ENCODE peak calls at places on chromosomes 6 and 20, in five cellular contexts. One of them, this sample, is unnamed.

GRCh38 chr6:159788757-159789376 is 535 bp downstream of the TCP1 start:
- DNase-seq in D341Med: peak
- DNase-seq in EH: peak
- DNase-seq in NCI-H1436 treated with DMSO at 0.1 percent for 48 hours: no peak
- DNase-seq in activated CD8-positive, alpha-beta memory T cell treated with anti-CD3 and anti-CD28 coated beads for 24 hours: peak
- DNase-seq in this sample: no peak

GRCh38 chr6:2688416-2689064 is 62.2 kb downstream of the MYLK4 start:
- DNase-seq in D341Med: no peak
- DNase-seq in activated CD8-positive, alpha-beta memory T cell treated with anti-CD3 and anti-CD28 coated beads for 24 hours: no peak
- DNase-seq in NCI-H1436 treated with DMSO at 0.1 percent for 48 hours: no peak
- DNase-seq in EH: peak
- DNase-seq in this sample: no peak

GRCh38 chr6:143123081-143123480 is 62.4 kb downstream of the AIG1 start:
- DNase-seq in D341Med: no peak
- DNase-seq in EH: no peak
- DNase-seq in activated CD8-positive, alpha-beta memory T cell treated with anti-CD3 and anti-CD28 coated beads for 24 hours: no peak
- DNase-seq in NCI-H1436 treated with DMSO at 0.1 percent for 48 hours: no peak
- DNase-seq in this sample: no peak

GRCh38 chr6:30470968-30471367 is 18.3 kb upstream of the HLA-E start:
- DNase-seq in activated CD8-positive, alpha-beta memory T cell treated with anti-CD3 and anti-CD28 coated beads for 24 hours: no peak
- DNase-seq in NCI-H1436 treated with DMSO at 0.1 percent for 48 hours: no peak
- DNase-seq in D341Med: no peak
- DNase-seq in EH: no peak
- DNase-seq in this sample: no peak

GRCh38 chr6:51489133-51489532 is 598.3 kb downstream of the PKHD1 start:
- DNase-seq in D341Med: no peak
- DNase-seq in NCI-H1436 treated with DMSO at 0.1 percent for 48 hours: no peak
- DNase-seq in EH: no peak
- DNase-seq in activated CD8-positive, alpha-beta memory T cell treated with anti-CD3 and anti-CD28 coated beads for 24 hours: no peak
- DNase-seq in this sample: no peak

GRCh38 chr20:20604357-20604756 is 108.1 kb downstream of the RALGAPA2 start:
- DNase-seq in activated CD8-positive, alpha-beta memory T cell treated with anti-CD3 and anti-CD28 coated beads for 24 hours: no peak
- DNase-seq in NCI-H1436 treated with DMSO at 0.1 percent for 48 hours: no peak
- DNase-seq in D341Med: no peak
- DNase-seq in EH: no peak
- DNase-seq in this sample: no peak

GRCh38 chr6:139531148-139531547 is 156.7 kb upstream of the CITED2 start:
- DNase-seq in D341Med: no peak
- DNase-seq in NCI-H1436 treated with DMSO at 0.1 percent for 48 hours: no peak
- DNase-seq in activated CD8-positive, alpha-beta memory T cell treated with anti-CD3 and anti-CD28 coated beads for 24 hours: no peak
- DNase-seq in EH: peak
- DNase-seq in this sample: no peak

GRCh38 chr6:6803180-6803978 is 214.9 kb downstream of the LY86 start:
- DNase-seq in activated CD8-positive, alpha-beta memory T cell treated with anti-CD3 and anti-CD28 coated beads for 24 hours: no peak
- DNase-seq in NCI-H1436 treated with DMSO at 0.1 percent for 48 hours: no peak
- DNase-seq in D341Med: no peak
- DNase-seq in EH: no peak
- DNase-seq in this sample: no peak

GRCh38 chr6:83927470-83927869 is 68.0 kb downstream of the CYB5R4 start:
- DNase-seq in EH: no peak
- DNase-seq in D341Med: no peak
- DNase-seq in activated CD8-positive, alpha-beta memory T cell treated with anti-CD3 and anti-CD28 coated beads for 24 hours: no peak
- DNase-seq in NCI-H1436 treated with DMSO at 0.1 percent for 48 hours: no peak
- DNase-seq in this sample: no peak

GRCh38 chr6:14321992-14322772 is 204.6 kb downstream of the CD83 start:
- DNase-seq in EH: peak
- DNase-seq in D341Med: no peak
- DNase-seq in NCI-H1436 treated with DMSO at 0.1 percent for 48 hours: no peak
- DNase-seq in activated CD8-positive, alpha-beta memory T cell treated with anti-CD3 and anti-CD28 coated beads for 24 hours: no peak
- DNase-seq in this sample: no peak

GRCh38 chr20:1881240-1881835 is 13.9 kb upstream of the SIRPA start:
- DNase-seq in EH: no peak
- DNase-seq in NCI-H1436 treated with DMSO at 0.1 percent for 48 hours: no peak
- DNase-seq in D341Med: no peak
- DNase-seq in activated CD8-positive, alpha-beta memory T cell treated with anti-CD3 and anti-CD28 coated beads for 24 hours: no peak
- DNase-seq in this sample: no peak

GRCh38 chr6:11804706-11805105 is 26.1 kb upstream of the ADTRP start:
- DNase-seq in activated CD8-positive, alpha-beta memory T cell treated with anti-CD3 and anti-CD28 coated beads for 24 hours: no peak
- DNase-seq in EH: peak
- DNase-seq in D341Med: no peak
- DNase-seq in NCI-H1436 treated with DMSO at 0.1 percent for 48 hours: no peak
- DNase-seq in this sample: no peak

GRCh38 chr20:50251992-50252491 is 61.4 kb downstream of the CEBPB start:
- DNase-seq in activated CD8-positive, alpha-beta memory T cell treated with anti-CD3 and anti-CD28 coated beads for 24 hours: no peak
- DNase-seq in EH: peak
- DNase-seq in D341Med: no peak
- DNase-seq in NCI-H1436 treated with DMSO at 0.1 percent for 48 hours: no peak
- DNase-seq in this sample: no peak

GRCh38 chr20:63232235-63233060 is 3.3 kb upstream of the BIRC7 start:
- DNase-seq in activated CD8-positive, alpha-beta memory T cell treated with anti-CD3 and anti-CD28 coated beads for 24 hours: no peak
- DNase-seq in D341Med: no peak
- DNase-seq in NCI-H1436 treated with DMSO at 0.1 percent for 48 hours: no peak
- DNase-seq in EH: peak
- DNase-seq in this sample: no peak

GRCh38 chr6:1079525-1079924 is 232.4 kb upstream of the FOXQ1 start:
- DNase-seq in EH: peak
- DNase-seq in activated CD8-positive, alpha-beta memory T cell treated with anti-CD3 and anti-CD28 coated beads for 24 hours: no peak
- DNase-seq in NCI-H1436 treated with DMSO at 0.1 percent for 48 hours: no peak
- DNase-seq in D341Med: no peak
- DNase-seq in this sample: no peak

GRCh38 chr6:43805695-43806040 is 35.7 kb downstream of the VEGFA start:
- DNase-seq in EH: no peak
- DNase-seq in D341Med: no peak
- DNase-seq in activated CD8-positive, alpha-beta memory T cell treated with anti-CD3 and anti-CD28 coated beads for 24 hours: no peak
- DNase-seq in NCI-H1436 treated with DMSO at 0.1 percent for 48 hours: no peak
- DNase-seq in this sample: no peak

GRCh38 chr6:99605074-99605726 is 1.4 kb upstream of the PRDM13 start:
- DNase-seq in NCI-H1436 treated with DMSO at 0.1 percent for 48 hours: no peak
- DNase-seq in activated CD8-positive, alpha-beta memory T cell treated with anti-CD3 and anti-CD28 coated beads for 24 hours: no peak
- DNase-seq in EH: no peak
- DNase-seq in D341Med: no peak
- DNase-seq in this sample: no peak

GRCh38 chr6:94443701-94444100 is 1024.3 kb upstream of the EPHA7 start:
- DNase-seq in EH: no peak
- DNase-seq in D341Med: no peak
- DNase-seq in NCI-H1436 treated with DMSO at 0.1 percent for 48 hours: no peak
- DNase-seq in activated CD8-positive, alpha-beta memory T cell treated with anti-CD3 and anti-CD28 coated beads for 24 hours: no peak
- DNase-seq in this sample: peak

GRCh38 chr6:53054532-53054931 is 10.7 kb upstream of the FBXO9 start:
- DNase-seq in activated CD8-positive, alpha-beta memory T cell treated with anti-CD3 and anti-CD28 coated beads for 24 hours: no peak
- DNase-seq in NCI-H1436 treated with DMSO at 0.1 percent for 48 hours: no peak
- DNase-seq in D341Med: no peak
- DNase-seq in EH: no peak
- DNase-seq in this sample: no peak

GRCh38 chr20:49372095-49372734 is 94.4 kb upstream of the ZNFX1 start:
- DNase-seq in EH: no peak
- DNase-seq in D341Med: no peak
- DNase-seq in activated CD8-positive, alpha-beta memory T cell treated with anti-CD3 and anti-CD28 coated beads for 24 hours: no peak
- DNase-seq in NCI-H1436 treated with DMSO at 0.1 percent for 48 hours: no peak
- DNase-seq in this sample: no peak

GRCh38 chr20:62472343-62473199 is 3.2 kb downstream of the GATA5 start:
- DNase-seq in D341Med: no peak
- DNase-seq in NCI-H1436 treated with DMSO at 0.1 percent for 48 hours: no peak
- DNase-seq in activated CD8-positive, alpha-beta memory T cell treated with anti-CD3 and anti-CD28 coated beads for 24 hours: no peak
- DNase-seq in EH: no peak
- DNase-seq in this sample: no peak

GRCh38 chr6:159184559-159184958 is 15.4 kb downstream of the FNDC1 start:
- DNase-seq in D341Med: no peak
- DNase-seq in EH: peak
- DNase-seq in NCI-H1436 treated with DMSO at 0.1 percent for 48 hours: no peak
- DNase-seq in activated CD8-positive, alpha-beta memory T cell treated with anti-CD3 and anti-CD28 coated beads for 24 hours: no peak
- DNase-seq in this sample: no peak

GRCh38 chr20:33679758-33680485 is 5.7 kb upstream of the NECAB3 start:
- DNase-seq in EH: no peak
- DNase-seq in NCI-H1436 treated with DMSO at 0.1 percent for 48 hours: no peak
- DNase-seq in activated CD8-positive, alpha-beta memory T cell treated with anti-CD3 and anti-CD28 coated beads for 24 hours: no peak
- DNase-seq in D341Med: no peak
- DNase-seq in this sample: no peak

GRCh38 chr20:34689486-34689885 is 12.6 kb upstream of the PIGU start:
- DNase-seq in NCI-H1436 treated with DMSO at 0.1 percent for 48 hours: no peak
- DNase-seq in D341Med: no peak
- DNase-seq in activated CD8-positive, alpha-beta memory T cell treated with anti-CD3 and anti-CD28 coated beads for 24 hours: no peak
- DNase-seq in EH: peak
- DNase-seq in this sample: no peak

GRCh38 chr20:52529856-52530255 is 338.3 kb upstream of the ZFP64 start:
- DNase-seq in NCI-H1436 treated with DMSO at 0.1 percent for 48 hours: no peak
- DNase-seq in activated CD8-positive, alpha-beta memory T cell treated with anti-CD3 and anti-CD28 coated beads for 24 hours: no peak
- DNase-seq in D341Med: no peak
- DNase-seq in EH: peak
- DNase-seq in this sample: no peak

GRCh38 chr20:43571771-43572170 is 12.9 kb downstream of the SGK2 start:
- DNase-seq in EH: no peak
- DNase-seq in D341Med: peak
- DNase-seq in activated CD8-positive, alpha-beta memory T cell treated with anti-CD3 and anti-CD28 coated beads for 24 hours: no peak
- DNase-seq in NCI-H1436 treated with DMSO at 0.1 percent for 48 hours: no peak
- DNase-seq in this sample: no peak

GRCh38 chr6:154187203-154187602 is 148.2 kb downstream of the OPRM1 start:
- DNase-seq in NCI-H1436 treated with DMSO at 0.1 percent for 48 hours: no peak
- DNase-seq in activated CD8-positive, alpha-beta memory T cell treated with anti-CD3 and anti-CD28 coated beads for 24 hours: no peak
- DNase-seq in D341Med: no peak
- DNase-seq in EH: no peak
- DNase-seq in this sample: no peak

GRCh38 chr20:12660918-12661317 is 347.9 kb upstream of the SPTLC3 start:
- DNase-seq in activated CD8-positive, alpha-beta memory T cell treated with anti-CD3 and anti-CD28 coated beads for 24 hours: no peak
- DNase-seq in EH: no peak
- DNase-seq in NCI-H1436 treated with DMSO at 0.1 percent for 48 hours: no peak
- DNase-seq in D341Med: no peak
- DNase-seq in this sample: no peak

GRCh38 chr6:5763407-5763806 is 243.3 kb downstream of the NRN1 start:
- DNase-seq in NCI-H1436 treated with DMSO at 0.1 percent for 48 hours: no peak
- DNase-seq in D341Med: no peak
- DNase-seq in activated CD8-positive, alpha-beta memory T cell treated with anti-CD3 and anti-CD28 coated beads for 24 hours: no peak
- DNase-seq in EH: peak
- DNase-seq in this sample: no peak

GRCh38 chr6:74289881-74290280 is 593.9 kb downstream of the CD109 start:
- DNase-seq in activated CD8-positive, alpha-beta memory T cell treated with anti-CD3 and anti-CD28 coated beads for 24 hours: no peak
- DNase-seq in NCI-H1436 treated with DMSO at 0.1 percent for 48 hours: no peak
- DNase-seq in D341Med: no peak
- DNase-seq in EH: peak
- DNase-seq in this sample: no peak

GRCh38 chr20:34639755-34640222 is 37.1 kb downstream of the PIGU start:
- DNase-seq in EH: no peak
- DNase-seq in D341Med: peak
- DNase-seq in NCI-H1436 treated with DMSO at 0.1 percent for 48 hours: no peak
- DNase-seq in activated CD8-positive, alpha-beta memory T cell treated with anti-CD3 and anti-CD28 coated beads for 24 hours: no peak
- DNase-seq in this sample: peak

GRCh38 chr6:1316482-1317220 is 4.8 kb downstream of the FOXQ1 start:
- DNase-seq in D341Med: peak
- DNase-seq in NCI-H1436 treated with DMSO at 0.1 percent for 48 hours: no peak
- DNase-seq in activated CD8-positive, alpha-beta memory T cell treated with anti-CD3 and anti-CD28 coated beads for 24 hours: no peak
- DNase-seq in EH: peak
- DNase-seq in this sample: peak

GRCh38 chr6:14639983-14640599 is 522.5 kb downstream of the CD83 start:
- DNase-seq in activated CD8-positive, alpha-beta memory T cell treated with anti-CD3 and anti-CD28 coated beads for 24 hours: peak
- DNase-seq in D341Med: no peak
- DNase-seq in EH: no peak
- DNase-seq in NCI-H1436 treated with DMSO at 0.1 percent for 48 hours: no peak
- DNase-seq in this sample: no peak

GRCh38 chr20:6632187-6632586 is 135.3 kb upstream of the BMP2 start:
- DNase-seq in EH: peak
- DNase-seq in D341Med: no peak
- DNase-seq in NCI-H1436 treated with DMSO at 0.1 percent for 48 hours: no peak
- DNase-seq in activated CD8-positive, alpha-beta memory T cell treated with anti-CD3 and anti-CD28 coated beads for 24 hours: no peak
- DNase-seq in this sample: peak

GRCh38 chr6:63742060-63742459 is 106.5 kb downstream of the PHF3 start:
- DNase-seq in activated CD8-positive, alpha-beta memory T cell treated with anti-CD3 and anti-CD28 coated beads for 24 hours: no peak
- DNase-seq in NCI-H1436 treated with DMSO at 0.1 percent for 48 hours: no peak
- DNase-seq in EH: no peak
- DNase-seq in D341Med: no peak
- DNase-seq in this sample: no peak

GRCh38 chr6:169252805-169253189 is 849 bp downstream of the THBS2 start:
- DNase-seq in activated CD8-positive, alpha-beta memory T cell treated with anti-CD3 and anti-CD28 coated beads for 24 hours: no peak
- DNase-seq in EH: peak
- DNase-seq in D341Med: no peak
- DNase-seq in NCI-H1436 treated with DMSO at 0.1 percent for 48 hours: peak
- DNase-seq in this sample: no peak

GRCh38 chr6:116973992-116974391 is 97.0 kb downstream of the RFX6 start:
- DNase-seq in NCI-H1436 treated with DMSO at 0.1 percent for 48 hours: no peak
- DNase-seq in activated CD8-positive, alpha-beta memory T cell treated with anti-CD3 and anti-CD28 coated beads for 24 hours: no peak
- DNase-seq in D341Med: no peak
- DNase-seq in EH: no peak
- DNase-seq in this sample: no peak

GRCh38 chr20:50540620-50541605 is 30.7 kb downstream of the PTPN1 start:
- DNase-seq in D341Med: no peak
- DNase-seq in NCI-H1436 treated with DMSO at 0.1 percent for 48 hours: no peak
- DNase-seq in EH: peak
- DNase-seq in activated CD8-positive, alpha-beta memory T cell treated with anti-CD3 and anti-CD28 coated beads for 24 hours: no peak
- DNase-seq in this sample: no peak

GRCh38 chr6:161161889-161162624 is 111.8 kb downstream of the AGPAT4 start:
- DNase-seq in D341Med: no peak
- DNase-seq in activated CD8-positive, alpha-beta memory T cell treated with anti-CD3 and anti-CD28 coated beads for 24 hours: no peak
- DNase-seq in NCI-H1436 treated with DMSO at 0.1 percent for 48 hours: no peak
- DNase-seq in EH: peak
- DNase-seq in this sample: no peak